ENCODE peak calls at places on chromosome 2, in five cellular contexts. One of them, this sample, is unnamed.

GRCh38 chr2:233853883-233854240 is 473 bp downstream of the HJURP start:
- DNase-seq in dorsolateral prefrontal cortex: no peak
- DNase-seq in A549: no peak
- DNase-seq in AG04450: no peak
- DNase-seq in pancreas: no peak
- DNase-seq in this sample: no peak

GRCh38 chr2:148594216-148594615 is 50.3 kb upstream of the EPC2 start:
- DNase-seq in dorsolateral prefrontal cortex: no peak
- DNase-seq in A549: no peak
- DNase-seq in AG04450: no peak
- DNase-seq in pancreas: no peak
- DNase-seq in this sample: no peak

GRCh38 chr2:10124538-10125045 is 2.1 kb downstream of the RRM2 start:
- DNase-seq in dorsolateral prefrontal cortex: no peak
- DNase-seq in A549: no peak
- DNase-seq in AG04450: peak
- DNase-seq in pancreas: peak
- DNase-seq in this sample: peak

GRCh38 chr2:145119225-145119624 is 599.3 kb upstream of the ZEB2 start:
- DNase-seq in dorsolateral prefrontal cortex: no peak
- DNase-seq in A549: no peak
- DNase-seq in AG04450: no peak
- DNase-seq in pancreas: no peak
- DNase-seq in this sample: no peak

GRCh38 chr2:163592954-163593622 is 142.7 kb downstream of the FIGN start:
- DNase-seq in dorsolateral prefrontal cortex: no peak
- DNase-seq in A549: no peak
- DNase-seq in AG04450: no peak
- DNase-seq in pancreas: no peak
- DNase-seq in this sample: no peak

GRCh38 chr2:60152226-60152833 is 401.1 kb downstream of the BCL11A start:
- DNase-seq in dorsolateral prefrontal cortex: no peak
- DNase-seq in A549: peak
- DNase-seq in AG04450: no peak
- DNase-seq in pancreas: no peak
- DNase-seq in this sample: no peak

GRCh38 chr2:206521612-206522011 is 78.3 kb downstream of the ADAM23 start:
- DNase-seq in dorsolateral prefrontal cortex: no peak
- DNase-seq in A549: no peak
- DNase-seq in AG04450: no peak
- DNase-seq in pancreas: no peak
- DNase-seq in this sample: no peak

GRCh38 chr2:221203846-221204245 is 368.3 kb downstream of the EPHA4 start:
- DNase-seq in dorsolateral prefrontal cortex: no peak
- DNase-seq in A549: no peak
- DNase-seq in AG04450: no peak
- DNase-seq in pancreas: no peak
- DNase-seq in this sample: no peak

GRCh38 chr2:102057502-102058292 is 65.9 kb downstream of the IL1R2 start:
- DNase-seq in dorsolateral prefrontal cortex: no peak
- DNase-seq in A549: no peak
- DNase-seq in AG04450: no peak
- DNase-seq in pancreas: no peak
- DNase-seq in this sample: no peak

GRCh38 chr2:150676747-150677382 is 189.4 kb upstream of the RND3 start:
- DNase-seq in dorsolateral prefrontal cortex: no peak
- DNase-seq in A549: no peak
- DNase-seq in AG04450: no peak
- DNase-seq in pancreas: no peak
- DNase-seq in this sample: no peak

GRCh38 chr2:28233070-28233718 is 159.5 kb upstream of the FOSL2 start:
- DNase-seq in dorsolateral prefrontal cortex: no peak
- DNase-seq in A549: peak
- DNase-seq in AG04450: no peak
- DNase-seq in pancreas: no peak
- DNase-seq in this sample: no peak

GRCh38 chr2:203808041-203808750 is 59.4 kb upstream of the CTLA4 start:
- DNase-seq in dorsolateral prefrontal cortex: no peak
- DNase-seq in A549: no peak
- DNase-seq in AG04450: peak
- DNase-seq in pancreas: no peak
- DNase-seq in this sample: peak

GRCh38 chr2:234203135-234203984 is 152.9 kb downstream of the SPP2 start:
- DNase-seq in dorsolateral prefrontal cortex: no peak
- DNase-seq in A549: peak
- DNase-seq in AG04450: peak
- DNase-seq in pancreas: no peak
- DNase-seq in this sample: peak

GRCh38 chr2:211967234-211967633 is 571.4 kb downstream of the ERBB4 start:
- DNase-seq in dorsolateral prefrontal cortex: no peak
- DNase-seq in A549: no peak
- DNase-seq in AG04450: no peak
- DNase-seq in pancreas: no peak
- DNase-seq in this sample: no peak

GRCh38 chr2:61469424-61470121 is 1.3 kb downstream of the USP34 start:
- DNase-seq in dorsolateral prefrontal cortex: no peak
- DNase-seq in A549: no peak
- DNase-seq in AG04450: no peak
- DNase-seq in pancreas: no peak
- DNase-seq in this sample: no peak

GRCh38 chr2:136424112-136424511 is 306.2 kb upstream of the CXCR4 start:
- DNase-seq in dorsolateral prefrontal cortex: no peak
- DNase-seq in A549: no peak
- DNase-seq in AG04450: no peak
- DNase-seq in pancreas: no peak
- DNase-seq in this sample: no peak

GRCh38 chr2:156399950-156400703 is 36.1 kb upstream of the GPD2 start:
- DNase-seq in dorsolateral prefrontal cortex: peak
- DNase-seq in A549: peak
- DNase-seq in AG04450: peak
- DNase-seq in pancreas: peak
- DNase-seq in this sample: peak

GRCh38 chr2:230230087-230230486 is 4.6 kb downstream of the SP140 start:
- DNase-seq in dorsolateral prefrontal cortex: no peak
- DNase-seq in A549: no peak
- DNase-seq in AG04450: peak
- DNase-seq in pancreas: no peak
- DNase-seq in this sample: no peak

DNA sequence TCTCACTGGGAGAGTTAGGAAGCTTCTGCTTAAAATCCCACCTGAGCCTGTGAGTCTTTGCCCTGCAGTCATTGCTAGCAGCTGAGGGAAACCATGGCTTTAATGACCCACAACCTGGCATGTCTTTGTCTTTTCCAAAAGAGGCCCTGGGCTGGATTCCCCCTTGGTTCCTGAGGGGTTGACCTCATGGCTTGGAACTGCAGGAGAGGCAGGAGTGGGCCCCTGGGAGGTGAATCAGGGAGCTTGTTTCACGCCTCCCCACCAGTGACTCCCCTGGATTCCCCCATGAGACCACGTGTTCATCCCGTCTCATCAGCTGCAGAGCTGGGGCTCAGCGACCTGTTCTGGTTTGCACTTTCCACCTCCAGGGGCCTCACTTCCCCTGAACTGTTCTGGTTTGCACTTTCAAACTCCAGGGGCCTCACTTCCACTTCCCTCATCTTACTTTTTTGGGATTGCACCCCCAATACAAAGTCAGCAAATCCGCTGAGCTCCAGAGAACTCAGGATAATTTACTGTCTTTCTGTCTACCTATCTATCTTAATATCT is 58.5 kb upstream of the TMEM18 start:
- DNase-seq in dorsolateral prefrontal cortex: no peak
- DNase-seq in A549: no peak
- DNase-seq in AG04450: no peak
- DNase-seq in pancreas: no peak
- DNase-seq in this sample: no peak
- TF ChIP-seq CTCF in dorsolateral prefrontal cortex: no peak
- TF ChIP-seq CTCF in A549: no peak
- TF ChIP-seq CTCF in AG04450: no peak
- TF ChIP-seq CTCF in pancreas: no peak
- TF ChIP-seq CTCF in this sample: no peak

DNA sequence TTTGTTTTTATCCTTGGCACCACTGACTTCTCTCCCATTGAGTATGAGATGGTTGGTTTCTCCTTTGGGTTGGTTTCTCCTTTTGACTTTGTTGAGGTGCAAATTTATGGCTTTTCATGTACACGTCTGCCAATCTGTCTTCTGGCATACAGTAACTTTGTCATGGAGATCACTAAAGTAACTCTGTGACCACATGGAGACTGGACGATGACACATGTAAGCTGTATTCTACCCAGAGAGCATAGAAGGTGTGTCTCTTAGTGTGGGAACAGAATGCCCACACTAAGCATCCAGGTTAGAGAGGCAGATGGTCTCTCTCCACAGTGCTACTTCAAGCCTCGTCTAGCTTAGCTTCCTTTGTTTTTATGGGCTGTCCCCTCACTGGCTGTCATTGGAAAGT is 897.5 kb downstream of the SUCLG1 start:
- DNase-seq in dorsolateral prefrontal cortex: no peak
- DNase-seq in A549: no peak
- DNase-seq in AG04450: no peak
- DNase-seq in pancreas: no peak
- DNase-seq in this sample: no peak
- H3K4me3 ChIP-seq in dorsolateral prefrontal cortex: no peak
- H3K4me3 ChIP-seq in A549: no peak
- H3K4me3 ChIP-seq in AG04450: no peak
- H3K4me3 ChIP-seq in pancreas: no peak
- H3K4me3 ChIP-seq in this sample: no peak

DNA sequence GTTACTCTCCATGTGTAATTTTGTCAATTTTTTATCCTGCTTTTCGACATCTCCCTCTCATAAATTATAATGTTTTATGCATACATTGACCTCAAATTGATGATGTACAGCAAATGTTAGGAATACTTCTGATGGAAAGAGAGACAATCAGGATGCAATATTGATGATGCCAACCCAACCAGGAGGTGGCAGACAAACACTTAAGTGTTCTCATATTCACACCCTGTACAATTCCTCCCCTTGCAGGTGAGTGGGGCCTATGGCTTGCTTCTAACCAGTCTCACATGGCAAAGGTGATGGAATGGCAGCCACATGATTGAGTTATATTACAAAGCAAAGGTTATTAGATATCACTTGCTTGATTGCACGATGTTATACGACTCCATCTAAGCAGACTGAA is 594.3 kb upstream of the REG3G start:
- DNase-seq in dorsolateral prefrontal cortex: no peak
- DNase-seq in A549: no peak
- DNase-seq in AG04450: no peak
- DNase-seq in pancreas: no peak
- DNase-seq in this sample: no peak
- TF ChIP-seq CTCF in dorsolateral prefrontal cortex: no peak
- TF ChIP-seq CTCF in A549: no peak
- TF ChIP-seq CTCF in AG04450: no peak
- TF ChIP-seq CTCF in pancreas: no peak
- TF ChIP-seq CTCF in this sample: no peak

GRCh38 chr2:54109848-54110247 is 5.6 kb upstream of the ACYP2 start:
- DNase-seq in dorsolateral prefrontal cortex: no peak
- DNase-seq in A549: no peak
- DNase-seq in AG04450: no peak
- DNase-seq in pancreas: no peak
- DNase-seq in this sample: no peak

GRCh38 chr2:54115284-54116137 is at the start of gene ACYP2:
- DNase-seq in dorsolateral prefrontal cortex: peak
- DNase-seq in A549: peak
- DNase-seq in AG04450: peak
- DNase-seq in pancreas: peak
- DNase-seq in this sample: peak

GRCh38 chr2:54114936-54115283 is 505 bp upstream of the ACYP2 start:
- DNase-seq in dorsolateral prefrontal cortex: no peak
- DNase-seq in A549: no peak
- DNase-seq in AG04450: no peak
- DNase-seq in pancreas: no peak
- DNase-seq in this sample: no peak
- H3K4me3 ChIP-seq in dorsolateral prefrontal cortex: peak
- H3K4me3 ChIP-seq in A549: peak
- H3K4me3 ChIP-seq in AG04450: peak
- H3K4me3 ChIP-seq in pancreas: peak
- H3K4me3 ChIP-seq in this sample: peak

DNA sequence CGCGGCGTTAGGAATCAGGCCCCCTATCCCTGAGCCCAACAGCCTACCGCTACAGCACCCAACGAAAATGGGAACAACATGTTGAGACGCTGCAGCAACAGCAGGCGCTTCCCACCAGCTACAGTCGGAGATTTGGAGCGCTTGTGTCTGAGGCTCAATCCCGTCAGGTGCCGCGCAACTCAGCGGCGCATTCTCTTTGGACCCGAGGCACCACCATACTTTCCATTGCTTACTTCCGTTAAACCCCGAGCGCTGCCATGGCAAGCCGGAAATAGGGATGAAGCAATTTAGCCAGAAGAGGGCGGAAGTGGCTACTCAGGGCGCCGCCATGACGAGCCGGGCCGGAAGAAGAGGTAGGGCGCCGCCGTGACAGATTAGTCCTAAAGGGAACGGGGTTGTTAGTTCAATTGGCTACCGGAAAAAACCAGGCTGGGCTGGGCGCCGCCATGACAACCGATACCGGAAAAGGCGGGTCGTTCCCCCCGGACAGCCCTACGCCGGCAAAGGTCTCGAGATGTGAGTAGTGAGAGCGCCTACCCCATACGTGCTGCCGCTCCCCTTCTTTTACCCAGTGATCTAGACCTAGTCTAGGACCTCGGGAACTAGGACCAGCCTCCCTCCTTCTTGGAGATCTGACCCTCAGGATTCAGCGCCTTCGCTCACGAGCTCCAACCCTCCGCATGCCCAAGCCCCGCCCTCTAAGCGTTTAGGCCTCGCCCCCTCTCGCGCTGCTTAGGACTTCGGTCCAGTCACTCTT is at the start of gene CHCHD5:
- DNase-seq in dorsolateral prefrontal cortex: peak
- DNase-seq in A549: peak
- DNase-seq in AG04450: peak
- DNase-seq in pancreas: peak
- DNase-seq in this sample: no peak
- TF ChIP-seq CTCF in dorsolateral prefrontal cortex: peak
- TF ChIP-seq CTCF in A549: no peak
- TF ChIP-seq CTCF in AG04450: peak
- TF ChIP-seq CTCF in pancreas: no peak
- TF ChIP-seq CTCF in this sample: peak